ENCODE peak calls at places on chromosomes 6 and 20, in five cellular contexts. S, Z, E, K and F are unnamed samples.

GRCh38 chr20:4795394-4795793 is 73.7 kb downstream of the PRND start:
- DNase-seq in S (no peak), Z (no peak), E (peak; percentile 29), K (peak; percentile 38), F (no peak)

GRCh38 chr6:136235233-136235564 is 14.9 kb downstream of the MTFR2 start:
- DNase-seq in S (no peak), Z (no peak), E (peak; percentile 23), K (no peak), F (no peak)

GRCh38 chr6:112951829-112952228 is 604.7 kb downstream of the RFPL4B start:
- DNase-seq in S (no peak), Z (no peak), E (no peak), K (peak; percentile 63), F (no peak)

GRCh38 chr6:45895569-45895968 is 120.1 kb downstream of the CLIC5 start:
- DNase-seq in S (no peak), Z (no peak), E (no peak), K (no peak), F (no peak)

GRCh38 chr6:6665505-6665904 is 77.0 kb downstream of the LY86 start:
- DNase-seq in S (no peak), Z (no peak), E (no peak), K (peak; percentile 55), F (no peak)

GRCh38 chr20:12963456-12963855 is 45.3 kb upstream of the SPTLC3 start:
- DNase-seq in S (no peak), Z (no peak), E (no peak), K (no peak), F (no peak)

GRCh38 chr6:32639440-32640394 is 2.5 kb downstream of the HLA-DQA1 start:
- DNase-seq in S (no peak), Z (no peak), E (no peak), K (no peak), F (no peak)

GRCh38 chr6:16747232-16748027 is 13.8 kb downstream of the ATXN1 start:
- DNase-seq in S (no peak), Z (no peak), E (peak; percentile 78), K (no peak), F (no peak)

GRCh38 chr20:47727170-47727880 is 58.0 kb downstream of the SULF2 start:
- DNase-seq in S (peak; percentile 81), Z (no peak), E (no peak), K (no peak), F (peak; percentile 69)

GRCh38 chr6:34055223-34055933 is 90.5 kb downstream of the GRM4 start:
- DNase-seq in S (no peak), Z (peak; percentile 87), E (peak; percentile 60), K (peak; percentile 86), F (peak; percentile 76)

GRCh38 chr6:35311390-35312075 is 13.9 kb downstream of the DEF6 start:
- DNase-seq in S (no peak), Z (no peak), E (no peak), K (no peak), F (no peak)

GRCh38 chr6:12927746-12928145 is 211.2 kb downstream of the PHACTR1 start:
- DNase-seq in S (no peak), Z (no peak), E (no peak), K (no peak), F (no peak)

GRCh38 chr6:12483712-12484111 is 193.6 kb downstream of the EDN1 start:
- DNase-seq in S (peak; percentile 64), Z (no peak), E (no peak), K (no peak), F (no peak)

GRCh38 chr6:125014157-125014957 is 52.1 kb downstream of the RNF217 start:
- DNase-seq in S (no peak), Z (no peak), E (no peak), K (peak; percentile 32), F (no peak)

GRCh38 chr6:148851683-148852556 is 105.1 kb downstream of the UST start:
- DNase-seq in S (no peak), Z (no peak), E (no peak), K (no peak), F (no peak)

GRCh38 chr20:5592823-5593761 is 157.1 kb upstream of the SHLD1 start:
- DNase-seq in S (no peak), Z (no peak), E (no peak), K (no peak), F (no peak)

GRCh38 chr6:162157157-162157556 is 570.4 kb downstream of the PRKN start:
- DNase-seq in S (peak; percentile 27), Z (no peak), E (no peak), K (no peak), F (no peak)

GRCh38 chr6:2900821-2901644 is 2.1 kb downstream of the SERPINB9 start:
- DNase-seq in S (no peak), Z (no peak), E (no peak), K (no peak), F (no peak)

GRCh38 chr6:12110523-12111154 is 98.5 kb downstream of the HIVEP1 start:
- DNase-seq in S (no peak), Z (no peak), E (no peak), K (no peak), F (no peak)

GRCh38 chr6:127079681-127080080 is 38.8 kb upstream of the RSPO3 start:
- DNase-seq in S (no peak), Z (no peak), E (no peak), K (no peak), F (no peak)

DNA sequence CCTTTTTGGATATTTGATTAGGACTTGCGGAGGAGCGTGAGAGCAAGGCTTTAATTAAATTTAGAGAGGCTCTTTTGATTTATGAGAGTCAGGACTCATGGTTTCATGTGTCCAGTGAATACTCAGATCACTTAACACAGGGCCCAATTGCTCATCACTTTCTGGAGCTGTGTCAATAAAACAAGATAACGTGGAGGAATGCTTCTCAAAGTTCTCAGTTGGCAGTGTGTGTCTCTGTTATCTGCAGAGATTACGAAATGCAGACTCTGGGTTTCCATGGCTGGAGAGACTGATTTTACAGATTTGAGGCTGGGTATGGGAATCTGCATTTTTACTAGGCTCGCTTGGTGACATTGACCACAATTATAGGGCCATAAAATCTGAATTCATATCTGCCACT is 335.8 kb upstream of the FLRT3 start:
- DNase-seq in S (no peak), Z (no peak), E (no peak), K (no peak), F (no peak)
- TF ChIP-seq POLR2A in S (no peak), Z (no peak), E (no peak), K (no peak), F (no peak)

GRCh38 chr6:1381397-1382330 is 7.7 kb upstream of the FOXF2 start:
- DNase-seq in S (no peak), Z (peak; percentile 95), E (no peak), K (peak; percentile 58), F (peak; percentile 68)
- TF ChIP-seq TAF1 in S (no peak), Z (no peak), E (no peak), K (no peak), F (no peak)

GRCh38 chr6:54056105-54056504 is 55.1 kb upstream of the MLIP start:
- DNase-seq in S (no peak), Z (no peak), E (no peak), K (no peak), F (no peak)
- TF ChIP-seq POLR2AphosphoS5 in S (no peak), Z (no peak), E (no peak), K (no peak), F (no peak)

GRCh38 chr6:66854014-66854413 is 1147.0 kb upstream of the EYS start:
- DNase-seq in S (no peak), Z (no peak), E (no peak), K (no peak), F (no peak)

GRCh38 chr6:66848244-66848953 is 1141.4 kb upstream of the EYS start:
- DNase-seq in S (no peak), Z (no peak), E (no peak), K (no peak), F (no peak)

GRCh38 chr6:66851930-66852329 is 1144.9 kb upstream of the EYS start:
- DNase-seq in S (no peak), Z (no peak), E (no peak), K (no peak), F (no peak)

GRCh38 chr6:66849843-66850242 is 1142.8 kb upstream of the EYS start:
- DNase-seq in S (no peak), Z (no peak), E (no peak), K (no peak), F (no peak)
- TF ChIP-seq POLR2A in S (no peak), Z (no peak), E (no peak), K (no peak), F (no peak)

DNA sequence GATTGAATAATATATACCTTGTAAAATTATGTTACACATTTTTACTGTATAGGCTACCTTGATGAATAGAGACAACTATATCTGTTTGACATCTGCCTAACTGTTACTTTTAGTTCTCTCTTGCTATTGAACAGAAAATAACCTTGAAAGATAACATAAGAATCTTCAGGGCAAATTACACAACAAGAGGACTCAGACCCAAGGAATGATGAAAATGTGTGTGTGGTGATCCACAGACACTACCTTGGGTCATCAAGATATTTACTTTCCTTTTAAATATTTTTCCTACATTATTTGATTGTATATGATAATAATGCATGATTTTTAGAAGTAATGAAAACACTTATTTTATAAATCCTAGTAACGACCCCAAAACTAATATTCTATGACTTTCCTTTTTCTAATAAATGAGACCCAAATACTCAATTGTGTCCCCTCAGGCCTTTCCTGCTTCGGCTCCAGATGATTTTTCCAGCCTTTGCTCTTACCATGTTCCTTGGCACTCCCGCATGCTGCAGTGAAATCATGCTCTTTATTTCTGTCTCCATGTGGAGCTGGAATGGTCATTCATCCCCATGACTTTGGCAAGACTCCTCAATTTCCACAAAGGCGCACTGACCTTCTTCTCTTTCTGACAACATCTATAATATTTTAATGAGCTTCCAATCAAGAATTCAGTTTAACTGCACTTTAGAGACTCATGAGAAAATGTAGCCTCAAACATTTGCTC is 187.6 kb downstream of the EPM2A start:
- DNase-seq in S (no peak), Z (no peak), E (no peak), K (no peak), F (no peak)
- TF ChIP-seq TAF1 in S (no peak), Z (no peak), E (no peak), K (no peak), F (no peak)

DNA sequence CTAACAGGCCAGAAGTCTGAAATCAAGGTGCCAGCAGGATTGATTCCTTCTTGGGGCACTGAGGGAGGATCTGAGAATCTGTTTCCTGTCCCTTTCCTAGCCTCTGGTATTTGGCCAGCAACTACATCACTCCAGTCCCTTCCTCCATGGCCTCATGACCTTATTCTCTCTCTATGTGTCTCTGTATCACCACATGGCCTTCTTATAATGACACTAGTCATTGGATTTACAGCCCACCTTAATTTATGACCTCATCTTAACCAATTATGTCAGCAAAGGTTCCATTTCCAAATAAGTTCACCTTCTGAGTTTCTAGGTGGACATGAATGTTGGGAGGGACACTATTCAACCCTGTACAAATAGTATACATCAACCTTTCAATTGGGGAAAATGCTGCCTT is 29.3 kb downstream of the SCML4 start:
- DNase-seq in S (no peak), Z (peak; percentile 10), E (no peak), K (no peak), F (no peak)
- TF ChIP-seq POLR2AphosphoS5 in S (no peak), Z (no peak), E (no peak), K (no peak), F (no peak)

GRCh38 chr6:134422426-134423231 is 104.7 kb upstream of the SGK1 start:
- DNase-seq in S (no peak), Z (no peak), E (peak; percentile 20), K (peak; percentile 34), F (no peak)
- TF ChIP-seq POLR2A in S (no peak), Z (no peak), E (no peak), K (no peak), F (no peak)